ENCODE peak calls at places on chromosomes 2 and 18, in ten cellular contexts. One of them, this sample, is unnamed.

GRCh38 chr2:205717999-205718398 is 35.7 kb downstream of the NRP2 start:
- DNase-seq in H7: no peak
- DNase-seq in fibroblast of the conjunctiva: no peak
- DNase-seq in brain microvascular endothelial cell: no peak
- DNase-seq in Caki2: no peak
- DNase-seq in NCI-H2081 treated with DMSO at 0.1 percent for 48 hours: no peak
- DNase-seq in Right ventricle myocardium superior: no peak
- DNase-seq in globus pallidus: no peak
- DNase-seq in stimulated activated naive B cell treated with anti-CD40 and anti-IgM and Interleukin-4, amounts not matched to agents 10 μg/mL and 1 μg/mL and 100 μg/mL, for 72 hours: no peak
- DNase-seq in tibial nerve: no peak
- DNase-seq in this sample: no peak

GRCh38 chr2:152031747-152032146 is 67.1 kb downstream of the CACNB4 start:
- DNase-seq in Right ventricle myocardium superior: no peak
- DNase-seq in NCI-H2081 treated with DMSO at 0.1 percent for 48 hours: no peak
- DNase-seq in fibroblast of the conjunctiva: no peak
- DNase-seq in Caki2: no peak
- DNase-seq in brain microvascular endothelial cell: no peak
- DNase-seq in stimulated activated naive B cell treated with anti-CD40 and anti-IgM and Interleukin-4, amounts not matched to agents 10 μg/mL and 1 μg/mL and 100 μg/mL, for 72 hours: no peak
- DNase-seq in globus pallidus: no peak
- DNase-seq in tibial nerve: no peak
- DNase-seq in H7: no peak
- DNase-seq in this sample: no peak

GRCh38 chr2:226418521-226418920 is 381.1 kb downstream of the IRS1 start:
- DNase-seq in stimulated activated naive B cell treated with anti-CD40 and anti-IgM and Interleukin-4, amounts not matched to agents 10 μg/mL and 1 μg/mL and 100 μg/mL, for 72 hours: no peak
- DNase-seq in tibial nerve: no peak
- DNase-seq in NCI-H2081 treated with DMSO at 0.1 percent for 48 hours: no peak
- DNase-seq in H7: no peak
- DNase-seq in Caki2: no peak
- DNase-seq in brain microvascular endothelial cell: no peak
- DNase-seq in globus pallidus: no peak
- DNase-seq in fibroblast of the conjunctiva: no peak
- DNase-seq in Right ventricle myocardium superior: no peak
- DNase-seq in this sample: no peak

GRCh38 chr18:42801706-42802105 is 313.8 kb downstream of the RIT2 start:
- DNase-seq in globus pallidus: no peak
- DNase-seq in Right ventricle myocardium superior: no peak
- DNase-seq in Caki2: no peak
- DNase-seq in H7: no peak
- DNase-seq in brain microvascular endothelial cell: no peak
- DNase-seq in NCI-H2081 treated with DMSO at 0.1 percent for 48 hours: no peak
- DNase-seq in fibroblast of the conjunctiva: no peak
- DNase-seq in tibial nerve: no peak
- DNase-seq in stimulated activated naive B cell treated with anti-CD40 and anti-IgM and Interleukin-4, amounts not matched to agents 10 μg/mL and 1 μg/mL and 100 μg/mL, for 72 hours: no peak
- DNase-seq in this sample: no peak

GRCh38 chr2:1601064-1601405 is 143.3 kb downstream of the PXDN start:
- DNase-seq in stimulated activated naive B cell treated with anti-CD40 and anti-IgM and Interleukin-4, amounts not matched to agents 10 μg/mL and 1 μg/mL and 100 μg/mL, for 72 hours: no peak
- DNase-seq in tibial nerve: no peak
- DNase-seq in globus pallidus: no peak
- DNase-seq in brain microvascular endothelial cell: no peak
- DNase-seq in fibroblast of the conjunctiva: no peak
- DNase-seq in Right ventricle myocardium superior: no peak
- DNase-seq in Caki2: no peak
- DNase-seq in H7: peak; percentile 37
- DNase-seq in NCI-H2081 treated with DMSO at 0.1 percent for 48 hours: no peak
- DNase-seq in this sample: no peak

GRCh38 chr2:69559696-69560482 is 83.7 kb downstream of the AAK1 start:
- DNase-seq in NCI-H2081 treated with DMSO at 0.1 percent for 48 hours: no peak
- DNase-seq in globus pallidus: peak; percentile 63
- DNase-seq in fibroblast of the conjunctiva: peak; percentile 56
- DNase-seq in H7: peak; percentile 61
- DNase-seq in tibial nerve: no peak
- DNase-seq in brain microvascular endothelial cell: peak; percentile 41
- DNase-seq in stimulated activated naive B cell treated with anti-CD40 and anti-IgM and Interleukin-4, amounts not matched to agents 10 μg/mL and 1 μg/mL and 100 μg/mL, for 72 hours: no peak
- DNase-seq in Caki2: peak; percentile 63
- DNase-seq in Right ventricle myocardium superior: no peak
- DNase-seq in this sample: peak; percentile 74

GRCh38 chr18:35043207-35043606 is 2.0 kb downstream of the MAPRE2 start:
- DNase-seq in H7: no peak
- DNase-seq in stimulated activated naive B cell treated with anti-CD40 and anti-IgM and Interleukin-4, amounts not matched to agents 10 μg/mL and 1 μg/mL and 100 μg/mL, for 72 hours: no peak
- DNase-seq in Caki2: no peak
- DNase-seq in NCI-H2081 treated with DMSO at 0.1 percent for 48 hours: no peak
- DNase-seq in fibroblast of the conjunctiva: no peak
- DNase-seq in tibial nerve: no peak
- DNase-seq in Right ventricle myocardium superior: no peak
- DNase-seq in brain microvascular endothelial cell: no peak
- DNase-seq in globus pallidus: no peak
- DNase-seq in this sample: no peak

GRCh38 chr2:161116463-161116960 is 43.7 kb upstream of the TANK start:
- DNase-seq in tibial nerve: no peak
- DNase-seq in brain microvascular endothelial cell: no peak
- DNase-seq in globus pallidus: no peak
- DNase-seq in H7: no peak
- DNase-seq in stimulated activated naive B cell treated with anti-CD40 and anti-IgM and Interleukin-4, amounts not matched to agents 10 μg/mL and 1 μg/mL and 100 μg/mL, for 72 hours: no peak
- DNase-seq in Right ventricle myocardium superior: no peak
- DNase-seq in fibroblast of the conjunctiva: no peak
- DNase-seq in Caki2: no peak
- DNase-seq in NCI-H2081 treated with DMSO at 0.1 percent for 48 hours: no peak
- DNase-seq in this sample: no peak

GRCh38 chr2:176388886-176389285 is 119.6 kb downstream of the MTX2 start:
- DNase-seq in tibial nerve: no peak
- DNase-seq in Right ventricle myocardium superior: no peak
- DNase-seq in brain microvascular endothelial cell: peak; percentile 65
- DNase-seq in globus pallidus: no peak
- DNase-seq in stimulated activated naive B cell treated with anti-CD40 and anti-IgM and Interleukin-4, amounts not matched to agents 10 μg/mL and 1 μg/mL and 100 μg/mL, for 72 hours: no peak
- DNase-seq in NCI-H2081 treated with DMSO at 0.1 percent for 48 hours: no peak
- DNase-seq in H7: no peak
- DNase-seq in Caki2: no peak
- DNase-seq in fibroblast of the conjunctiva: no peak
- DNase-seq in this sample: no peak

GRCh38 chr2:218395456-218395825 is 4.2 kb upstream of the CTDSP1 start:
- DNase-seq in globus pallidus: no peak
- DNase-seq in Right ventricle myocardium superior: peak; percentile 54
- DNase-seq in tibial nerve: no peak
- DNase-seq in fibroblast of the conjunctiva: no peak
- DNase-seq in H7: no peak
- DNase-seq in brain microvascular endothelial cell: no peak
- DNase-seq in NCI-H2081 treated with DMSO at 0.1 percent for 48 hours: no peak
- DNase-seq in Caki2: no peak
- DNase-seq in stimulated activated naive B cell treated with anti-CD40 and anti-IgM and Interleukin-4, amounts not matched to agents 10 μg/mL and 1 μg/mL and 100 μg/mL, for 72 hours: no peak
- DNase-seq in this sample: no peak

GRCh38 chr2:20433946-20434553 is 12.8 kb upstream of the RHOB start:
- DNase-seq in tibial nerve: no peak
- DNase-seq in stimulated activated naive B cell treated with anti-CD40 and anti-IgM and Interleukin-4, amounts not matched to agents 10 μg/mL and 1 μg/mL and 100 μg/mL, for 72 hours: no peak
- DNase-seq in H7: no peak
- DNase-seq in NCI-H2081 treated with DMSO at 0.1 percent for 48 hours: no peak
- DNase-seq in brain microvascular endothelial cell: no peak
- DNase-seq in Right ventricle myocardium superior: no peak
- DNase-seq in fibroblast of the conjunctiva: no peak
- DNase-seq in Caki2: no peak
- DNase-seq in globus pallidus: no peak
- DNase-seq in this sample: no peak

GRCh38 chr18:12628706-12629702 is 28.9 kb downstream of the SPIRE1 start:
- DNase-seq in globus pallidus: no peak
- DNase-seq in Caki2: peak; percentile 63
- DNase-seq in Right ventricle myocardium superior: no peak
- DNase-seq in NCI-H2081 treated with DMSO at 0.1 percent for 48 hours: no peak
- DNase-seq in fibroblast of the conjunctiva: peak; percentile 43
- DNase-seq in brain microvascular endothelial cell: peak; percentile 65
- DNase-seq in tibial nerve: no peak
- DNase-seq in H7: no peak
- DNase-seq in stimulated activated naive B cell treated with anti-CD40 and anti-IgM and Interleukin-4, amounts not matched to agents 10 μg/mL and 1 μg/mL and 100 μg/mL, for 72 hours: no peak
- DNase-seq in this sample: peak; percentile 55

GRCh38 chr2:82992948-82993347 is 1466.1 kb downstream of the SUCLG1 start:
- DNase-seq in brain microvascular endothelial cell: no peak
- DNase-seq in Caki2: no peak
- DNase-seq in stimulated activated naive B cell treated with anti-CD40 and anti-IgM and Interleukin-4, amounts not matched to agents 10 μg/mL and 1 μg/mL and 100 μg/mL, for 72 hours: no peak
- DNase-seq in NCI-H2081 treated with DMSO at 0.1 percent for 48 hours: no peak
- DNase-seq in fibroblast of the conjunctiva: no peak
- DNase-seq in Right ventricle myocardium superior: no peak
- DNase-seq in tibial nerve: no peak
- DNase-seq in H7: no peak
- DNase-seq in globus pallidus: no peak
- DNase-seq in this sample: no peak

GRCh38 chr18:2889761-2890192 is 43.0 kb downstream of the EMILIN2 start:
- DNase-seq in Caki2: no peak
- DNase-seq in brain microvascular endothelial cell: peak; percentile 62
- DNase-seq in Right ventricle myocardium superior: no peak
- DNase-seq in NCI-H2081 treated with DMSO at 0.1 percent for 48 hours: no peak
- DNase-seq in H7: no peak
- DNase-seq in stimulated activated naive B cell treated with anti-CD40 and anti-IgM and Interleukin-4, amounts not matched to agents 10 μg/mL and 1 μg/mL and 100 μg/mL, for 72 hours: no peak
- DNase-seq in globus pallidus: no peak
- DNase-seq in tibial nerve: no peak
- DNase-seq in fibroblast of the conjunctiva: no peak
- DNase-seq in this sample: no peak

GRCh38 chr18:4987452-4988405 is 209.3 kb downstream of the AKAIN1 start:
- DNase-seq in H7: peak; percentile 29
- DNase-seq in Caki2: no peak
- DNase-seq in stimulated activated naive B cell treated with anti-CD40 and anti-IgM and Interleukin-4, amounts not matched to agents 10 μg/mL and 1 μg/mL and 100 μg/mL, for 72 hours: no peak
- DNase-seq in fibroblast of the conjunctiva: no peak
- DNase-seq in tibial nerve: no peak
- DNase-seq in globus pallidus: no peak
- DNase-seq in Right ventricle myocardium superior: no peak
- DNase-seq in brain microvascular endothelial cell: no peak
- DNase-seq in NCI-H2081 treated with DMSO at 0.1 percent for 48 hours: no peak
- DNase-seq in this sample: no peak

GRCh38 chr2:14909795-14910194 is 277.3 kb downstream of the LRATD1 start:
- DNase-seq in globus pallidus: no peak
- DNase-seq in fibroblast of the conjunctiva: no peak
- DNase-seq in tibial nerve: no peak
- DNase-seq in Caki2: no peak
- DNase-seq in stimulated activated naive B cell treated with anti-CD40 and anti-IgM and Interleukin-4, amounts not matched to agents 10 μg/mL and 1 μg/mL and 100 μg/mL, for 72 hours: no peak
- DNase-seq in NCI-H2081 treated with DMSO at 0.1 percent for 48 hours: no peak
- DNase-seq in Right ventricle myocardium superior: no peak
- DNase-seq in brain microvascular endothelial cell: no peak
- DNase-seq in H7: no peak
- DNase-seq in this sample: no peak

GRCh38 chr18:75285876-75286275 is 75.3 kb downstream of the TSHZ1 start:
- DNase-seq in fibroblast of the conjunctiva: no peak
- DNase-seq in stimulated activated naive B cell treated with anti-CD40 and anti-IgM and Interleukin-4, amounts not matched to agents 10 μg/mL and 1 μg/mL and 100 μg/mL, for 72 hours: no peak
- DNase-seq in NCI-H2081 treated with DMSO at 0.1 percent for 48 hours: no peak
- DNase-seq in Caki2: no peak
- DNase-seq in H7: no peak
- DNase-seq in tibial nerve: no peak
- DNase-seq in brain microvascular endothelial cell: no peak
- DNase-seq in globus pallidus: no peak
- DNase-seq in Right ventricle myocardium superior: no peak
- DNase-seq in this sample: no peak

GRCh38 chr2:162926501-162926900 is 87.9 kb upstream of the KCNH7 start:
- DNase-seq in stimulated activated naive B cell treated with anti-CD40 and anti-IgM and Interleukin-4, amounts not matched to agents 10 μg/mL and 1 μg/mL and 100 μg/mL, for 72 hours: no peak
- DNase-seq in fibroblast of the conjunctiva: no peak
- DNase-seq in brain microvascular endothelial cell: peak; percentile 70
- DNase-seq in H7: no peak
- DNase-seq in NCI-H2081 treated with DMSO at 0.1 percent for 48 hours: no peak
- DNase-seq in Right ventricle myocardium superior: no peak
- DNase-seq in globus pallidus: no peak
- DNase-seq in Caki2: peak; percentile 69
- DNase-seq in tibial nerve: no peak
- DNase-seq in this sample: peak; percentile 74

GRCh38 chr2:75431757-75432156 is 129.0 kb downstream of the EVA1A start:
- DNase-seq in Caki2: peak; percentile 7
- DNase-seq in brain microvascular endothelial cell: no peak
- DNase-seq in H7: no peak
- DNase-seq in stimulated activated naive B cell treated with anti-CD40 and anti-IgM and Interleukin-4, amounts not matched to agents 10 μg/mL and 1 μg/mL and 100 μg/mL, for 72 hours: no peak
- DNase-seq in fibroblast of the conjunctiva: no peak
- DNase-seq in NCI-H2081 treated with DMSO at 0.1 percent for 48 hours: no peak
- DNase-seq in globus pallidus: no peak
- DNase-seq in tibial nerve: no peak
- DNase-seq in Right ventricle myocardium superior: no peak
- DNase-seq in this sample: no peak

GRCh38 chr2:127118467-127118866 is 11.5 kb upstream of the BIN1 start:
- DNase-seq in H7: no peak
- DNase-seq in brain microvascular endothelial cell: no peak
- DNase-seq in Right ventricle myocardium superior: no peak
- DNase-seq in NCI-H2081 treated with DMSO at 0.1 percent for 48 hours: no peak
- DNase-seq in Caki2: no peak
- DNase-seq in stimulated activated naive B cell treated with anti-CD40 and anti-IgM and Interleukin-4, amounts not matched to agents 10 μg/mL and 1 μg/mL and 100 μg/mL, for 72 hours: no peak
- DNase-seq in fibroblast of the conjunctiva: no peak
- DNase-seq in globus pallidus: peak; percentile 96
- DNase-seq in tibial nerve: no peak
- DNase-seq in this sample: no peak

GRCh38 chr2:38109732-38110181 is 33.8 kb upstream of the CYP1B1 start:
- DNase-seq in fibroblast of the conjunctiva: no peak
- DNase-seq in tibial nerve: no peak
- DNase-seq in NCI-H2081 treated with DMSO at 0.1 percent for 48 hours: no peak
- DNase-seq in Right ventricle myocardium superior: no peak
- DNase-seq in brain microvascular endothelial cell: no peak
- DNase-seq in globus pallidus: no peak
- DNase-seq in H7: no peak
- DNase-seq in Caki2: peak; percentile 82
- DNase-seq in stimulated activated naive B cell treated with anti-CD40 and anti-IgM and Interleukin-4, amounts not matched to agents 10 μg/mL and 1 μg/mL and 100 μg/mL, for 72 hours: no peak
- DNase-seq in this sample: no peak

GRCh38 chr2:66667852-66668251 is 232.9 kb downstream of the MEIS1 start:
- DNase-seq in tibial nerve: no peak
- DNase-seq in H7: no peak
- DNase-seq in stimulated activated naive B cell treated with anti-CD40 and anti-IgM and Interleukin-4, amounts not matched to agents 10 μg/mL and 1 μg/mL and 100 μg/mL, for 72 hours: no peak
- DNase-seq in Right ventricle myocardium superior: no peak
- DNase-seq in brain microvascular endothelial cell: no peak
- DNase-seq in fibroblast of the conjunctiva: no peak
- DNase-seq in NCI-H2081 treated with DMSO at 0.1 percent for 48 hours: no peak
- DNase-seq in Caki2: no peak
- DNase-seq in globus pallidus: no peak
- DNase-seq in this sample: no peak